ENCODE peak calls at places on chromosomes 13 and 19, in six cellular contexts. One of them, this sample, is unnamed.

GRCh38 chr19:44745386-44745831 is 3.1 kb upstream of the BCL3 start:
- DNase-seq in MM.1S: no peak
- DNase-seq in PC-3: peak
- DNase-seq in SK-N-SH: no peak
- DNase-seq in neural progenitor cell: peak
- DNase-seq in HCT116: peak
- DNase-seq in this sample: peak

GRCh38 chr19:43474986-43475705 is 9.7 kb upstream of the LYPD3 start:
- DNase-seq in MM.1S: peak
- DNase-seq in HCT116: peak
- DNase-seq in PC-3: peak
- DNase-seq in SK-N-SH: peak
- DNase-seq in neural progenitor cell: peak
- DNase-seq in this sample: peak

GRCh38 chr13:33194820-33195692 is 90.5 kb downstream of the STARD13 start:
- DNase-seq in PC-3: peak
- DNase-seq in neural progenitor cell: no peak
- DNase-seq in SK-N-SH: peak
- DNase-seq in MM.1S: no peak
- DNase-seq in HCT116: no peak
- DNase-seq in this sample: peak

GRCh38 chr13:106610511-106610910 is 42.6 kb upstream of the ARGLU1 start:
- DNase-seq in HCT116: no peak
- DNase-seq in neural progenitor cell: no peak
- DNase-seq in MM.1S: no peak
- DNase-seq in PC-3: peak
- DNase-seq in SK-N-SH: no peak
- DNase-seq in this sample: peak

GRCh38 chr13:110127986-110128511 is 178.9 kb downstream of the COL4A1 start:
- DNase-seq in MM.1S: no peak
- DNase-seq in PC-3: peak
- DNase-seq in SK-N-SH: no peak
- DNase-seq in neural progenitor cell: no peak
- DNase-seq in HCT116: no peak
- DNase-seq in this sample: peak

GRCh38 chr19:11092181-11092538 is 2.9 kb downstream of the LDLR start:
- DNase-seq in SK-N-SH: no peak
- DNase-seq in neural progenitor cell: no peak
- DNase-seq in HCT116: peak
- DNase-seq in PC-3: peak
- DNase-seq in MM.1S: no peak
- DNase-seq in this sample: peak

GRCh38 chr19:3784607-3785463 is 1.3 kb downstream of the MATK start:
- DNase-seq in MM.1S: no peak
- DNase-seq in HCT116: no peak
- DNase-seq in SK-N-SH: no peak
- DNase-seq in neural progenitor cell: peak
- DNase-seq in PC-3: peak
- DNase-seq in this sample: peak

GRCh38 chr13:46057251-46058015 is 4.9 kb upstream of the ZC3H13 start:
- DNase-seq in neural progenitor cell: peak
- DNase-seq in MM.1S: no peak
- DNase-seq in SK-N-SH: no peak
- DNase-seq in PC-3: no peak
- DNase-seq in HCT116: no peak
- DNase-seq in this sample: peak

GRCh38 chr13:31154939-31155338 is 6.8 kb downstream of the HSPH1 start:
- DNase-seq in MM.1S: no peak
- DNase-seq in PC-3: no peak
- DNase-seq in neural progenitor cell: no peak
- DNase-seq in HCT116: no peak
- DNase-seq in SK-N-SH: no peak
- DNase-seq in this sample: no peak

GRCh38 chr19:45645631-45646344 is 6.6 kb upstream of the EML2 start:
- DNase-seq in HCT116: peak
- DNase-seq in MM.1S: peak
- DNase-seq in neural progenitor cell: peak
- DNase-seq in PC-3: peak
- DNase-seq in SK-N-SH: peak
- DNase-seq in this sample: peak

GRCh38 chr19:10593820-10594637 is 6.9 kb upstream of the AP1M2 start:
- DNase-seq in PC-3: no peak
- DNase-seq in neural progenitor cell: no peak
- DNase-seq in SK-N-SH: no peak
- DNase-seq in HCT116: no peak
- DNase-seq in MM.1S: peak
- DNase-seq in this sample: no peak

GRCh38 chr19:6828698-6829633 is 56.5 kb downstream of the VAV1 start:
- DNase-seq in MM.1S: peak
- DNase-seq in HCT116: peak
- DNase-seq in neural progenitor cell: no peak
- DNase-seq in SK-N-SH: no peak
- DNase-seq in PC-3: peak
- DNase-seq in this sample: peak

GRCh38 chr19:58387338-58388174 is 487 bp downstream of the RPS5 start:
- DNase-seq in PC-3: no peak
- DNase-seq in SK-N-SH: peak
- DNase-seq in MM.1S: no peak
- DNase-seq in HCT116: no peak
- DNase-seq in neural progenitor cell: no peak
- DNase-seq in this sample: peak

GRCh38 chr13:82216165-82216564 is 1666.1 kb downstream of the SLITRK1 start:
- DNase-seq in MM.1S: no peak
- DNase-seq in neural progenitor cell: no peak
- DNase-seq in HCT116: no peak
- DNase-seq in PC-3: no peak
- DNase-seq in SK-N-SH: no peak
- DNase-seq in this sample: no peak

GRCh38 chr13:75339635-75340374 is 142.2 kb downstream of the TBC1D4 start:
- DNase-seq in HCT116: no peak
- DNase-seq in neural progenitor cell: no peak
- DNase-seq in SK-N-SH: no peak
- DNase-seq in MM.1S: no peak
- DNase-seq in PC-3: peak
- DNase-seq in this sample: no peak

GRCh38 chr13:106376411-106377112 is 158.9 kb downstream of the EFNB2 start:
- DNase-seq in SK-N-SH: no peak
- DNase-seq in MM.1S: no peak
- DNase-seq in neural progenitor cell: no peak
- DNase-seq in PC-3: peak
- DNase-seq in HCT116: peak
- DNase-seq in this sample: peak

GRCh38 chr19:35509018-35509652 is 4.3 kb downstream of the DMKN start:
- DNase-seq in MM.1S: no peak
- DNase-seq in HCT116: peak
- DNase-seq in neural progenitor cell: peak
- DNase-seq in SK-N-SH: no peak
- DNase-seq in PC-3: peak
- DNase-seq in this sample: peak

GRCh38 chr19:54129617-54129996 is 8.0 kb upstream of the CNOT3 start:
- DNase-seq in SK-N-SH: no peak
- DNase-seq in neural progenitor cell: no peak
- DNase-seq in MM.1S: no peak
- DNase-seq in HCT116: no peak
- DNase-seq in PC-3: no peak
- DNase-seq in this sample: no peak

GRCh38 chr13:103104340-103104739 is 38.1 kb upstream of the SLC10A2 start:
- DNase-seq in PC-3: no peak
- DNase-seq in HCT116: no peak
- DNase-seq in SK-N-SH: no peak
- DNase-seq in neural progenitor cell: no peak
- DNase-seq in MM.1S: no peak
- DNase-seq in this sample: no peak

GRCh38 chr19:13209797-13210775 is 59.9 kb downstream of the IER2 start:
- DNase-seq in neural progenitor cell: no peak
- DNase-seq in SK-N-SH: no peak
- DNase-seq in MM.1S: no peak
- DNase-seq in HCT116: no peak
- DNase-seq in PC-3: no peak
- DNase-seq in this sample: no peak

GRCh38 chr13:73059460-73060250 is 850 bp downstream of the KLF5 start:
- DNase-seq in SK-N-SH: no peak
- DNase-seq in MM.1S: peak
- DNase-seq in HCT116: no peak
- DNase-seq in PC-3: peak
- DNase-seq in neural progenitor cell: peak
- DNase-seq in this sample: peak

GRCh38 chr13:41606646-41607045 is 149.3 kb downstream of the RGCC start:
- DNase-seq in SK-N-SH: no peak
- DNase-seq in HCT116: no peak
- DNase-seq in PC-3: no peak
- DNase-seq in MM.1S: no peak
- DNase-seq in neural progenitor cell: no peak
- DNase-seq in this sample: no peak
- H3K4me3 ChIP-seq in SK-N-SH: no peak
- H3K4me3 ChIP-seq in HCT116: no peak
- H3K4me3 ChIP-seq in PC-3: no peak
- H3K4me3 ChIP-seq in MM.1S: no peak
- H3K4me3 ChIP-seq in neural progenitor cell: no peak
- H3K4me3 ChIP-seq in this sample: no peak

GRCh38 chr13:101623469-101624209 is 171.2 kb downstream of the ITGBL1 start:
- DNase-seq in MM.1S: no peak
- DNase-seq in neural progenitor cell: no peak
- DNase-seq in PC-3: peak
- DNase-seq in HCT116: no peak
- DNase-seq in SK-N-SH: no peak
- DNase-seq in this sample: peak
- H3K9ac ChIP-seq in MM.1S: no peak
- H3K9ac ChIP-seq in neural progenitor cell: no peak
- H3K9ac ChIP-seq in PC-3: peak
- H3K9ac ChIP-seq in HCT116: no peak
- H3K9ac ChIP-seq in SK-N-SH: no peak
- H3K9ac ChIP-seq in this sample: no peak

GRCh38 chr13:49649963-49650312 is 21.6 kb downstream of the ARL11 start:
- DNase-seq in PC-3: no peak
- DNase-seq in MM.1S: no peak
- DNase-seq in SK-N-SH: no peak
- DNase-seq in HCT116: no peak
- DNase-seq in neural progenitor cell: no peak
- DNase-seq in this sample: no peak

GRCh38 chr13:49652691-49653305 is 24.5 kb downstream of the ARL11 start:
- DNase-seq in PC-3: peak
- DNase-seq in neural progenitor cell: peak
- DNase-seq in HCT116: peak
- DNase-seq in MM.1S: no peak
- DNase-seq in SK-N-SH: peak
- DNase-seq in this sample: peak

GRCh38 chr13:49653478-49653877 is 25.2 kb downstream of the ARL11 start:
- DNase-seq in MM.1S: no peak
- DNase-seq in HCT116: no peak
- DNase-seq in PC-3: no peak
- DNase-seq in SK-N-SH: no peak
- DNase-seq in neural progenitor cell: no peak
- DNase-seq in this sample: no peak

GRCh38 chr13:49649244-49649962 is 21.1 kb downstream of the ARL11 start:
- DNase-seq in SK-N-SH: no peak
- DNase-seq in neural progenitor cell: peak
- DNase-seq in HCT116: no peak
- DNase-seq in PC-3: peak
- DNase-seq in MM.1S: no peak
- DNase-seq in this sample: peak

GRCh38 chr13:49651775-49652690 is 23.7 kb downstream of the ARL11 start:
- DNase-seq in neural progenitor cell: no peak
- DNase-seq in MM.1S: no peak
- DNase-seq in SK-N-SH: no peak
- DNase-seq in HCT116: no peak
- DNase-seq in PC-3: no peak
- DNase-seq in this sample: no peak
- TF ChIP-seq EZH2phosphoT487 in neural progenitor cell: no peak
- TF ChIP-seq EZH2phosphoT487 in MM.1S: no peak
- TF ChIP-seq EZH2phosphoT487 in SK-N-SH: no peak
- TF ChIP-seq EZH2phosphoT487 in HCT116: no peak
- TF ChIP-seq EZH2phosphoT487 in PC-3: no peak
- TF ChIP-seq EZH2phosphoT487 in this sample: no peak

GRCh38 chr19:23996549-23996948 is 81.9 kb downstream of the ZNF726 start:
- DNase-seq in SK-N-SH: peak
- DNase-seq in MM.1S: no peak
- DNase-seq in neural progenitor cell: peak
- DNase-seq in PC-3: peak
- DNase-seq in HCT116: peak
- DNase-seq in this sample: peak

GRCh38 chr19:23991170-23991569 is 76.5 kb downstream of the ZNF726 start:
- DNase-seq in SK-N-SH: no peak
- DNase-seq in PC-3: peak
- DNase-seq in MM.1S: peak
- DNase-seq in neural progenitor cell: no peak
- DNase-seq in HCT116: no peak
- DNase-seq in this sample: no peak

GRCh38 chr19:23986623-23987022 is 71.9 kb downstream of the ZNF726 start:
- DNase-seq in SK-N-SH: no peak
- DNase-seq in MM.1S: no peak
- DNase-seq in HCT116: no peak
- DNase-seq in PC-3: no peak
- DNase-seq in neural progenitor cell: no peak
- DNase-seq in this sample: no peak

GRCh38 chr19:23992348-23992747 is 77.7 kb downstream of the ZNF726 start:
- DNase-seq in SK-N-SH: no peak
- DNase-seq in MM.1S: peak
- DNase-seq in neural progenitor cell: no peak
- DNase-seq in PC-3: no peak
- DNase-seq in HCT116: no peak
- DNase-seq in this sample: no peak
- H3K4me3 ChIP-seq in SK-N-SH: no peak
- H3K4me3 ChIP-seq in MM.1S: no peak
- H3K4me3 ChIP-seq in neural progenitor cell: no peak
- H3K4me3 ChIP-seq in PC-3: no peak
- H3K4me3 ChIP-seq in HCT116: no peak
- H3K4me3 ChIP-seq in this sample: no peak

GRCh38 chr19:38505958-38506357 is 72.5 kb downstream of the RYR1 start:
- DNase-seq in MM.1S: no peak
- DNase-seq in HCT116: no peak
- DNase-seq in SK-N-SH: no peak
- DNase-seq in PC-3: no peak
- DNase-seq in neural progenitor cell: no peak
- DNase-seq in this sample: no peak
- H3K9ac ChIP-seq in MM.1S: no peak
- H3K9ac ChIP-seq in HCT116: no peak
- H3K9ac ChIP-seq in SK-N-SH: no peak
- H3K9ac ChIP-seq in PC-3: no peak
- H3K9ac ChIP-seq in neural progenitor cell: no peak
- H3K9ac ChIP-seq in this sample: no peak